ENCODE peak calls at places on chromosomes 7 and 10, in five cellular contexts. L is endothelial cell of umbilical vein, W is heart left ventricle, O is thyroid gland, Q is right lobe of liver. F is an unnamed sample.

GRCh38 chr10:78178397-78178796 is 144.7 kb downstream of the RPS24 start:
- DNase-seq in W (no peak), L (no peak), O (peak), Q (no peak), F (no peak)

GRCh38 chr7:140304071-140304799 is 94.1 kb downstream of the SLC37A3 start:
- DNase-seq in W (no peak), L (peak), O (no peak), Q (no peak), F (no peak)

GRCh38 chr10:125414998-125415397 is 254.6 kb upstream of the CTBP2 start:
- DNase-seq in W (no peak), Q (no peak), L (peak), O (no peak), F (no peak)

GRCh38 chr7:157211710-157212109 is 73.0 kb downstream of the UBE3C start:
- DNase-seq in W (no peak), O (no peak), Q (no peak), L (no peak), F (no peak)

GRCh38 chr10:124194199-124194824 is 100.9 kb upstream of the CHST15 start:
- DNase-seq in Q (no peak), W (no peak), O (no peak), L (no peak), F (no peak)

GRCh38 chr7:128120116-128120515 is 88.9 kb upstream of the LRRC4 start:
- DNase-seq in Q (no peak), L (no peak), W (no peak), O (no peak), F (no peak)

GRCh38 chr10:92240289-92241157 is 50.4 kb downstream of the CPEB3 start:
- DNase-seq in W (peak), Q (peak), L (peak), O (peak), F (peak)

GRCh38 chr7:30445770-30446169 is 32.8 kb downstream of the NOD1 start:
- DNase-seq in L (no peak), O (peak), W (peak), Q (peak), F (peak)

GRCh38 chr10:123687758-123688157 is 21.6 kb downstream of the GPR26 start:
- DNase-seq in W (no peak), L (no peak), O (no peak), Q (no peak), F (no peak)

GRCh38 chr10:21270976-21271375 is 254.5 kb downstream of the SKIDA1 start:
- DNase-seq in O (no peak), L (no peak), W (no peak), Q (no peak), F (no peak)

GRCh38 chr10:21272585-21273399 is 252.7 kb downstream of the SKIDA1 start:
- DNase-seq in Q (no peak), W (no peak), L (no peak), O (no peak), F (no peak)

GRCh38 chr10:21278491-21279216 is 246.8 kb downstream of the SKIDA1 start:
- DNase-seq in W (peak), O (peak), Q (peak), L (peak), F (peak)

GRCh38 chr10:21279217-21279575 is 246.3 kb downstream of the SKIDA1 start:
- DNase-seq in Q (no peak), L (no peak), O (no peak), W (no peak), F (no peak)

GRCh38 chr10:21273400-21273968 is 252.0 kb downstream of the SKIDA1 start:
- DNase-seq in Q (no peak), O (no peak), W (no peak), L (no peak), F (no peak)
- H3K4me3 ChIP-seq in Q (no peak), O (no peak), W (no peak), L (no peak), F (no peak)

GRCh38 chr10:45418417-45418858 is 44.4 kb downstream of the ALOX5 start:
- DNase-seq in O (no peak), W (no peak), L (no peak), Q (no peak), F (no peak)

GRCh38 chr10:45419673-45420020 is 45.6 kb downstream of the ALOX5 start:
- DNase-seq in W (peak), L (no peak), O (no peak), Q (peak), F (no peak)

GRCh38 chr10:45420453-45421192 is 46.6 kb downstream of the ALOX5 start:
- DNase-seq in O (peak), L (peak), Q (peak), W (peak), F (peak)

GRCh38 chr10:45417746-45418145 is 43.7 kb downstream of the ALOX5 start:
- DNase-seq in Q (no peak), L (no peak), O (no peak), W (no peak), F (no peak)

GRCh38 chr10:45418859-45419672 is 45.0 kb downstream of the ALOX5 start:
- DNase-seq in O (peak), L (peak), W (peak), Q (peak), F (peak)
- TF ChIP-seq POLR2A in O (no peak), L (no peak), W (no peak), Q (peak), F (peak)

DNA sequence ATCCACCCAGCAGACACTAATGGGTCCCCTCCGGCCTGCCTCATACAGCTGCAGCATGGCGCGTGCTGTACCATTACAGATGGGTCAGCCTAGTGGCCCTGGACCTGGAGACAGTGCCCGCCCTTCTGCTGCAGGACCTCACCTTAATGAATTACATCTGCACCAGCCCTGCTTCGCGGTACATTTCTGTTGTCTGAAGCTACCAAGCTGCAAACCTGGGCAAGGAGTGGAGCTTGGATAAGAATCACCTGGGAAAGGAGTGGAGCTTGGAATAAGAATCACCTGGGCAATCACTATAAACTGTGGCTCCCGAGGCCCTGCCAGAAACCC is 33.0 kb upstream of the EN2 start:
- DNase-seq in W (no peak), L (no peak), Q (no peak), O (no peak), F (no peak)
- H3K27ac ChIP-seq in W (no peak), L (no peak), Q (no peak), O (no peak), F (no peak)

GRCh38 chr10:4669585-4669984 is 156.4 kb upstream of the AKR1E2 start:
- DNase-seq in O (no peak), Q (no peak), L (no peak), W (no peak), F (no peak)

GRCh38 chr10:4673279-4674040 is 152.5 kb upstream of the AKR1E2 start:
- DNase-seq in Q (no peak), O (no peak), W (no peak), L (no peak), F (no peak)

GRCh38 chr10:4670737-4671136 is 155.3 kb upstream of the AKR1E2 start:
- DNase-seq in W (no peak), O (no peak), Q (no peak), L (no peak), F (no peak)

GRCh38 chr10:4672199-4672598 is 153.8 kb upstream of the AKR1E2 start:
- DNase-seq in L (no peak), W (no peak), O (no peak), Q (no peak), F (no peak)

DNA sequence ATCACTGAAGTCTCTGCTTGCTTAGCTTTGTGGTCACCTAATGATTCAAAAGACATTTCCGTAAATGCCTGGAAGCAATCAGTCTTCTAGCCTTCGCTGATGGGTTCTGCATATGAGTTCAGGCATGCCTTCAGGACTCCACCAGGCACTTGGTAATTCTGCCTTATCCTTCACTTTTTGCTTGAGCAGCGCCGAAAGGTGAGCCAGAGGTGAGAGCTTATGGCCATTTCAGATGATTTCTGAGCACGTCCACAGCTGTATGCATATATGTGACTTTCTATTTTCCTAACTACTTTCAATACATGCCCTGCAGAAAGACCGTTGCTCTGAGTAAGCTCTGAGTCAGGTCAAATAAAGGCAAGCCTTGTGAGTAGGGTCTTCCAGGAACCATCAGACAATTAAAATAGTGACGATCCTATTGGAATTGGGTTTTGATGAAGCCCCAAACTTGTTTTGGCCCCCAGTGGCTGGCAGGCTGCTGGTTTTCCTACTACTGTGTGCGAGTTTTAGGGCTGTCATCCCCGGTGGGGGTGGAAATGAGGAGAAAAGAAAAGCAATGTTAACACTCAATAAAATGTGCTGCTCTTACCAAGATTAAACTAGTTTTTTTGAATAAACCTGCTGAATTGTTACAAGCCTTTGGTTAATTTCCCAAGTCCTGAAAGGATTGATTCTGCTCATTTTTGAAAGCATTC is 154.4 kb upstream of the AKR1E2 start:
- DNase-seq in O (no peak), Q (no peak), L (no peak), W (no peak), F (no peak)
- H3K4me3 ChIP-seq in O (no peak), Q (no peak), L (no peak), W (peak), F (no peak)